ENCODE peak calls at places on chromosomes 5 and 9, in four cellular contexts. G is PC-9, Q is NT2/D1, T is cardiac muscle cell. R is an unnamed sample.

GRCh38 chr5:25694805-25695204 is 1050.0 kb upstream of the CDH10 start:
- DNase-seq in T (no peak), G (no peak), Q (no peak), R (no peak)

GRCh38 chr9:121566401-121567141 is 66.9 kb upstream of the GGTA1 start:
- DNase-seq in Q (no peak), T (peak; percentile 48), G (no peak), R (no peak)

GRCh38 chr5:66828551-66829421 is 232.6 kb downstream of the MAST4 start:
- DNase-seq in G (peak; percentile 34), Q (peak; percentile 28), T (peak; percentile 82), R (peak; percentile 46)

GRCh38 chr5:74105126-74105780 is 479.3 kb downstream of the ARHGEF28 start:
- DNase-seq in Q (no peak), G (peak; percentile 52), T (no peak), R (no peak)

GRCh38 chr9:92728831-92729734 is 35.5 kb downstream of the BICD2 start:
- DNase-seq in T (no peak), G (no peak), Q (no peak), R (no peak)

GRCh38 chr5:135235551-135236100 is 163.4 kb downstream of the MACROH2A1 start:
- DNase-seq in G (no peak), T (no peak), Q (no peak), R (peak; percentile 3)

GRCh38 chr5:58475404-58475803 is 15.5 kb upstream of the PLK2 start:
- DNase-seq in T (no peak), Q (no peak), G (no peak), R (no peak)

GRCh38 chr5:100446879-100447278 is 88.3 kb upstream of the FAM174A start:
- DNase-seq in Q (no peak), G (no peak), T (no peak), R (no peak)

GRCh38 chr9:2727966-2728613 is 10.8 kb downstream of the KCNV2 start:
- DNase-seq in G (no peak), Q (peak; percentile 27), T (peak; percentile 86), R (peak; percentile 64)

GRCh38 chr5:79759436-79759835 is 69.8 kb downstream of the CMYA5 start:
- DNase-seq in T (peak; percentile 58), Q (no peak), G (no peak), R (no peak)

GRCh38 chr5:73558950-73559349 is 6.5 kb downstream of the ANKRA2 start:
- DNase-seq in G (no peak), T (no peak), Q (no peak), R (no peak)

GRCh38 chr5:62042007-62042406 is 264.0 kb upstream of the KIF2A start:
- DNase-seq in Q (no peak), T (no peak), G (no peak), R (no peak)

GRCh38 chr9:33517373-33517772 is 6.7 kb upstream of the ANKRD18B start:
- DNase-seq in T (peak; percentile 66), Q (no peak), G (peak; percentile 2), R (peak; percentile 62)

GRCh38 chr5:159503236-159503635 is 172.9 kb upstream of the IL12B start:
- DNase-seq in T (no peak), Q (no peak), G (no peak), R (no peak)

GRCh38 chr5:79850316-79850822 is 140.7 kb downstream of the MTX3 start:
- DNase-seq in Q (no peak), G (no peak), T (peak; percentile 8), R (no peak)

GRCh38 chr9:74096420-74096819 is 400.7 kb upstream of the RORB start:
- DNase-seq in T (no peak), G (no peak), Q (no peak), R (no peak)

GRCh38 chr5:135826994-135827671 is 7.3 kb upstream of the SLC25A48 start:
- DNase-seq in T (no peak), Q (no peak), G (no peak), R (no peak)

GRCh38 chr5:176446884-176447537 is 1.2 kb upstream of the FAF2 start:
- DNase-seq in T (no peak), G (peak; percentile 28), Q (no peak), R (peak; percentile 43)

GRCh38 chr9:38046669-38047300 is 22.2 kb downstream of the SHB start:
- DNase-seq in Q (no peak), T (peak; percentile 63), G (peak; percentile 69), R (no peak)

GRCh38 chr5:1508679-1509290 is 15.0 kb downstream of the LPCAT1 start:
- DNase-seq in Q (no peak), G (no peak), T (no peak), R (no peak)

GRCh38 chr9:14147738-14148137 is 166.2 kb downstream of the NFIB start:
- DNase-seq in T (no peak), G (no peak), Q (no peak), R (no peak)

GRCh38 chr5:91007780-91008402 is 375.2 kb downstream of the ARRDC3 start:
- DNase-seq in G (no peak), Q (no peak), T (no peak), R (no peak)

GRCh38 chr5:129915415-129915814 is 11.2 kb downstream of the CHSY3 start:
- DNase-seq in G (no peak), Q (no peak), T (no peak), R (no peak)

GRCh38 chr9:133250741-133251170 is 24.2 kb downstream of the ABO start:
- DNase-seq in T (no peak), G (peak; percentile 59), Q (no peak), R (no peak)

GRCh38 chr5:91495699-91496098 is 112.6 kb upstream of the ARRDC3 start:
- DNase-seq in Q (no peak), T (no peak), G (no peak), R (no peak)

GRCh38 chr5:166712447-166712846 is 1579.0 kb upstream of the WWC1 start:
- DNase-seq in Q (no peak), G (no peak), T (no peak), R (no peak)

GRCh38 chr5:30131-30530 is 61.8 kb upstream of the PLEKHG4B start:
- DNase-seq in G (no peak), T (no peak), Q (no peak), R (no peak)

GRCh38 chr9:116190997-116191396 is 37.4 kb downstream of the PAPPA start:
- DNase-seq in T (peak; percentile 77), G (no peak), Q (no peak), R (no peak)

GRCh38 chr5:104904561-104904960 is 1342.0 kb upstream of the NUDT12 start:
- DNase-seq in T (no peak), Q (no peak), G (no peak), R (no peak)

GRCh38 chr9:108160705-108161233 is 671.2 kb upstream of the KLF4 start:
- DNase-seq in T (no peak), Q (no peak), G (no peak), R (no peak)

GRCh38 chr5:5231576-5231975 is 91.4 kb downstream of the ADAMTS16 start:
- DNase-seq in Q (no peak), G (no peak), T (no peak), R (no peak)

GRCh38 chr9:27367175-27367798 is 70.3 kb upstream of the EQTN start:
- DNase-seq in G (no peak), T (no peak), Q (no peak), R (no peak)

GRCh38 chr5:170151105-170151831 is 45.6 kb downstream of the FOXI1 start:
- DNase-seq in T (peak; percentile 91), G (peak; percentile 100), Q (peak; percentile 27), R (peak; percentile 64)

GRCh38 chr5:68953151-68953884 is 140.5 kb upstream of the SLC30A5 start:
- DNase-seq in Q (no peak), T (no peak), G (no peak), R (no peak)

GRCh38 chr5:160165137-160166068 is 46.2 kb upstream of the PWWP2A start:
- DNase-seq in G (peak; percentile 96), Q (peak; percentile 66), T (peak; percentile 99), R (peak; percentile 73)

GRCh38 chr9:116178481-116179211 is 25.1 kb downstream of the PAPPA start:
- DNase-seq in T (peak; percentile 44), G (no peak), Q (no peak), R (no peak)

GRCh38 chr5:38447786-38448185 is 108.7 kb downstream of the LIFR start:
- DNase-seq in T (peak; percentile 35), G (no peak), Q (no peak), R (no peak)

GRCh38 chr5:38448553-38449350 is 107.7 kb downstream of the LIFR start:
- DNase-seq in Q (no peak), G (no peak), T (peak; percentile 61), R (no peak)

GRCh38 chr5:38443390-38443789 is 113.1 kb downstream of the LIFR start:
- DNase-seq in G (no peak), Q (no peak), T (no peak), R (no peak)

GRCh38 chr5:38446029-38446522 is 110.4 kb downstream of the LIFR start:
- DNase-seq in G (no peak), Q (no peak), T (no peak), R (no peak)

DNA sequence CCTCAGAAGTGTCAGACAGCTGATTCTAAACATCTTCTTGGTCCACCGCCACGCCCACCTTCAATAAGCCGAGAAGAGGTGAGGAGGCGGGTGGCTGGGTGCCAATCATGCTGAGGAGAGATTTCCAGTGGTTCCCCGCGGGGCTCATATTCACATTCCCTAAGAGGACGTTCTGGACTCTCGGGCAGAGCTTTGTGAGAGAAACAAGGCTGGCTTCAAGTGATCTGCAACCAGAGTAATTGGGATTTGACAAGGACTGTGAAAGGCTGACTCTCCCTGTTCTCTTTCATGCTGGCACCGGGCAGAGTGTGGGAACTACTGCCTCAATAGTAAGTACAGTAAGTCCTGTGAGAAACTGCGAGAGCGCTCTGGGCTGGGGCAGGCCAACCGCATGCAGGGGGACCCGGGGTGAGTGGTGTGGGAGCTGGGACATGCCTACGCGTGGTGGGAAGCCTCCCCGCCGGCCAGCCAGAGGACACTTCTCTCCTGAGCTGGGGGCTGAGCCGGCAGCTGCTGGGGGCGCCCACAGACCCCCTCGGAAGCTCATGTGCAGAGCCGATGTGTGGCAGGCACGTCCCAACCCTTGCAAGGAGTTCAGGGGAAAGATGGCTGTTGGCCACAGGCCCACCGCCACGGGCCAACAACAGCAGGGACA is 110.9 kb downstream of the LIFR start:
- DNase-seq in G (no peak), T (peak; percentile 43), Q (no peak), R (no peak)
- H3K4me3 ChIP-seq in G (no peak overlapping the region), T (no peak overlapping the region), Q (no peak overlapping the region), R (no peak overlapping the region)

DNA sequence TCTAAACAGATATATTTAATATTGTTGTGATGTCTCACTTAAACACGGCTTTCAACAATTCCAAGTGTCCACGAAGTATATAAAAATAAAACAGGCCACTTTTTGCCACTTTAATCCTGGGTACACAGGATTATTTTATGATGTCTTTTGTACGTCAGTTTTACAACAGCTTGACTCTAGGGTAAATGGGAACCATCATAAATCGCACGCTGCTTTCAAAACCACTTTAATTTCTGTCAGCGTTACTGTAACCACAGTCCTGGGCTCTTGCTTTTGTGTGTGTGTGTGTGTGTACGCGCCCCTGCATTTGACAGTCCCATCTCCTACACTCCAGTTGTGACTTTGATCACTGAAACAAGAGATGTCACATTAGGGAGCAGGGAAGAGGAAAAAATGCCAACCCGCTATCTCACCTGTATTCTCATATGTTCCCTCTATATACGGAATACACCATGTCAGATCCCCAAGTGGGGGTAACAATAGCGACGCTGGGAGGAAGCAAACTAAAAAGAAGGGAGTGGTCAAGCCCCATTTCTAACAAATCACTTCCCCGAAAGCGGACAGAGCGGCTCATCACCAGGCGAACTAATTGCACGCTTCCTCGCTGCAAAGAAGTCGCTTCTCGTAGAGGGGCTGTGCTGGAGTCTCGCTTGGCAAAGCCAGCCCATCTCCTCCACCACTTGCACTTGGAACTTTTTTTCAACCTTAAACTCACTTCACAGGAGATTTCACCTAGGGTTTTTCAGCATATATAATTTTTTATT is 1.1 kb downstream of the BNC2 start:
- DNase-seq in Q (no peak), T (peak; percentile 55), G (no peak), R (peak; percentile 34)
- H3K4me1 ChIP-seq in Q (peaks cover 7% of the 10 kb centered on the region), T (peaks cover 11% of the 10 kb centered on the region), G (peaks cover 11% of the 10 kb centered on the region), R (peaks cover 33% of the 10 kb centered on the region)

GRCh38 chr9:16705121-16705604 is 165.3 kb downstream of the BNC2 start:
- DNase-seq in G (peak; percentile 77), T (peak; percentile 97), Q (peak; percentile 88), R (peak; percentile 70)
- H3K4me3 ChIP-seq in G (peak overlapping the region; percentile 49), T (no peak overlapping the region), Q (no peak overlapping the region), R (no peak overlapping the region)

GRCh38 chr5:14266686-14267085 is 123.5 kb downstream of the TRIO start:
- DNase-seq in Q (no peak), G (no peak), T (peak; percentile 18), R (no peak)
- H3K4me1 ChIP-seq in Q (peaks cover 10% of the 10 kb centered on the region), G (peaks cover 76% of the 10 kb centered on the region), T (peaks cover 67% of the 10 kb centered on the region), R (peaks cover 27% of the 10 kb centered on the region)